ENCODE peak calls at places on chromosomes 2 and 18, in nine cellular contexts. M is WTC11; F is CD8-positive, alpha-beta T cell; Z is stimulated activated CD4-positive, alpha-beta T cell treated with anti-CD3 and anti-CD28 coated beads, Interleukin-2, amount 100 ng/mL, for 48 hours; W is pons; O is activated naive CD4-positive, alpha-beta T cell; S is activated effector memory CD4-positive, alpha-beta T cell treated with Interleukin-2 at 50 U/mL for 16 hours; P is Ammon's horn; R is AG09309. G is an unnamed sample.

GRCh38 chr2:240626531-240627300 is 1.4 kb downstream of the GPR35 start:
- DNase-seq in M (peak), F (no peak), Z (no peak), W (no peak), O (no peak), S (no peak), P (peak), R (no peak), G (peak)

GRCh38 chr18:63894367-63894766 is 6.9 kb downstream of the SERPINB2 start:
- DNase-seq in M (no peak), F (no peak), Z (no peak), W (no peak), O (no peak), S (no peak), P (no peak), R (no peak), G (no peak)

GRCh38 chr2:150003539-150003938 is 416.0 kb upstream of the MMADHC start:
- DNase-seq in M (no peak), F (no peak), Z (no peak), W (no peak), O (no peak), S (no peak), P (no peak), R (no peak), G (no peak)

GRCh38 chr2:133312335-133312734 is 255.9 kb downstream of the NCKAP5 start:
- DNase-seq in M (no peak), F (no peak), Z (no peak), W (no peak), O (no peak), S (no peak), P (no peak), R (no peak), G (no peak)

GRCh38 chr2:171410624-171411023 is 23.2 kb downstream of the METTL8 start:
- DNase-seq in M (no peak), F (no peak), Z (no peak), W (no peak), O (no peak), S (no peak), P (no peak), R (no peak), G (no peak)

GRCh38 chr2:47283687-47284086 is 119.3 kb upstream of the MSH2 start:
- DNase-seq in M (no peak), F (no peak), Z (no peak), W (no peak), O (no peak), S (no peak), P (no peak), R (no peak), G (no peak)

GRCh38 chr2:64658269-64658668 is 4.6 kb upstream of the SERTAD2 start:
- DNase-seq in M (no peak), F (no peak), Z (no peak), W (no peak), O (no peak), S (no peak), P (no peak), R (no peak), G (no peak)

GRCh38 chr2:214874694-214875093 is 65.2 kb upstream of the BARD1 start:
- DNase-seq in M (no peak), F (no peak), Z (no peak), W (no peak), O (no peak), S (no peak), P (no peak), R (no peak), G (no peak)

GRCh38 chr18:36537289-36537688 is 239.8 kb downstream of the FHOD3 start:
- DNase-seq in M (no peak), F (no peak), Z (no peak), W (no peak), O (no peak), S (no peak), P (no peak), R (no peak), G (no peak)

GRCh38 chr2:241702405-241703127 is 727 bp downstream of the ING5 start:
- DNase-seq in M (peak), F (peak), Z (peak), W (peak), O (peak), S (peak), P (peak), R (no peak), G (peak)

GRCh38 chr2:10810175-10811161 is 2.1 kb downstream of the PDIA6 start:
- DNase-seq in M (no peak), F (no peak), Z (no peak), W (peak), O (no peak), S (no peak), P (no peak), R (no peak), G (no peak)

GRCh38 chr2:234463626-234464290 is 33.1 kb downstream of the ARL4C start:
- DNase-seq in M (no peak), F (peak), Z (peak), W (no peak), O (peak), S (peak), P (no peak), R (no peak), G (peak)

GRCh38 chr2:61249521-61250071 is 87.6 kb downstream of the C2orf74 start:
- DNase-seq in M (no peak), F (no peak), Z (no peak), W (no peak), O (no peak), S (no peak), P (peak), R (no peak), G (no peak)

GRCh38 chr2:177600917-177601316 is 208.3 kb downstream of the AGPS start:
- DNase-seq in M (no peak), F (no peak), Z (no peak), W (no peak), O (no peak), S (no peak), P (no peak), R (no peak), G (no peak)

GRCh38 chr2:144444418-144444817 is 75.5 kb downstream of the ZEB2 start:
- DNase-seq in M (peak), F (no peak), Z (no peak), W (no peak), O (no peak), S (no peak), P (no peak), R (no peak), G (no peak)

GRCh38 chr2:235055891-235056516 is 104.2 kb downstream of the SH3BP4 start:
- DNase-seq in M (peak), F (no peak), Z (no peak), W (peak), O (no peak), S (no peak), P (peak), R (no peak), G (no peak)